ENCODE peak calls at places on chromosomes 3 and 15, in four cellular contexts. One of them, this sample, is unnamed.

GRCh38 chr3:168796339-168796738 is 700.6 kb upstream of the GOLIM4 start:
- DNase-seq in GM13977: no peak
- DNase-seq in Calu3: no peak
- DNase-seq in nucleus accumbens: no peak
- DNase-seq in this sample: no peak

GRCh38 chr3:171824824-171825221 is 14.5 kb upstream of the PLD1 start:
- DNase-seq in GM13977: no peak
- DNase-seq in Calu3: no peak
- DNase-seq in nucleus accumbens: no peak
- DNase-seq in this sample: peak; percentile 32

GRCh38 chr3:189635385-189635784 is 4.2 kb downstream of the TP63 start:
- DNase-seq in GM13977: no peak
- DNase-seq in Calu3: no peak
- DNase-seq in nucleus accumbens: no peak
- DNase-seq in this sample: no peak

GRCh38 chr3:126342211-126342610 is 15.0 kb downstream of the KLF15 start:
- DNase-seq in GM13977: no peak
- DNase-seq in Calu3: peak; percentile 0
- DNase-seq in nucleus accumbens: no peak
- DNase-seq in this sample: no peak

GRCh38 chr15:24318981-24319380 is 356.6 kb upstream of the NPAP1 start:
- DNase-seq in GM13977: no peak
- DNase-seq in Calu3: no peak
- DNase-seq in nucleus accumbens: no peak
- DNase-seq in this sample: no peak

GRCh38 chr3:183937601-183938286 is 53.1 kb upstream of the PARL start:
- DNase-seq in GM13977: no peak
- DNase-seq in Calu3: no peak
- DNase-seq in nucleus accumbens: no peak
- DNase-seq in this sample: peak; percentile 8

GRCh38 chr3:72465853-72466252 is 382.4 kb downstream of the SHQ1 start:
- DNase-seq in GM13977: no peak
- DNase-seq in Calu3: no peak
- DNase-seq in nucleus accumbens: no peak
- DNase-seq in this sample: no peak

GRCh38 chr3:140351466-140351865 is 326.4 kb upstream of the TRIM42 start:
- DNase-seq in GM13977: no peak
- DNase-seq in Calu3: no peak
- DNase-seq in nucleus accumbens: no peak
- DNase-seq in this sample: no peak

GRCh38 chr3:14574183-14574582 is 34.0 kb upstream of the GRIP2 start:
- DNase-seq in GM13977: no peak
- DNase-seq in Calu3: no peak
- DNase-seq in nucleus accumbens: no peak
- DNase-seq in this sample: no peak

GRCh38 chr15:66701422-66702034 is 508 bp upstream of the SMAD6 start:
- DNase-seq in GM13977: peak; percentile 61
- DNase-seq in Calu3: no peak
- DNase-seq in nucleus accumbens: no peak
- DNase-seq in this sample: peak; percentile 89

GRCh38 chr15:62844564-62845235 is 197.8 kb upstream of the TPM1 start:
- DNase-seq in GM13977: no peak
- DNase-seq in Calu3: no peak
- DNase-seq in nucleus accumbens: no peak
- DNase-seq in this sample: no peak

GRCh38 chr3:180059351-180059750 is 22.6 kb upstream of the PEX5L start:
- DNase-seq in GM13977: no peak
- DNase-seq in Calu3: no peak
- DNase-seq in nucleus accumbens: no peak
- DNase-seq in this sample: no peak

GRCh38 chr3:126518779-126519177 is 1.2 kb upstream of the UROC1 start:
- DNase-seq in GM13977: no peak
- DNase-seq in Calu3: no peak
- DNase-seq in nucleus accumbens: no peak
- DNase-seq in this sample: no peak

GRCh38 chr15:28992996-28993719 is 107.4 kb downstream of the APBA2 start:
- DNase-seq in GM13977: no peak
- DNase-seq in Calu3: no peak
- DNase-seq in nucleus accumbens: no peak
- DNase-seq in this sample: no peak

GRCh38 chr15:93050648-93051047 is 38.4 kb downstream of the RGMA start:
- DNase-seq in GM13977: no peak
- DNase-seq in Calu3: no peak
- DNase-seq in nucleus accumbens: no peak
- DNase-seq in this sample: no peak

GRCh38 chr3:143859465-143860203 is 11.4 kb upstream of the SLC9A9 start:
- DNase-seq in GM13977: no peak
- DNase-seq in Calu3: no peak
- DNase-seq in nucleus accumbens: no peak
- DNase-seq in this sample: no peak

GRCh38 chr3:195774917-195775316 is 36.8 kb downstream of the MUC4 start:
- DNase-seq in GM13977: no peak
- DNase-seq in Calu3: peak; percentile 57
- DNase-seq in nucleus accumbens: no peak
- DNase-seq in this sample: peak; percentile 61

GRCh38 chr3:139797724-139798343 is 120.1 kb upstream of the NMNAT3 start:
- DNase-seq in GM13977: peak; percentile 9
- DNase-seq in Calu3: peak; percentile 27
- DNase-seq in nucleus accumbens: no peak
- DNase-seq in this sample: peak; percentile 29

GRCh38 chr3:193240850-193241706 is at the start of gene PLAAT1:
- DNase-seq in GM13977: peak; percentile 84
- DNase-seq in Calu3: peak; percentile 90
- DNase-seq in nucleus accumbens: peak; percentile 45
- DNase-seq in this sample: peak; percentile 55

GRCh38 chr3:71102111-71103039 is 481.2 kb downstream of the FOXP1 start:
- DNase-seq in GM13977: no peak
- DNase-seq in Calu3: no peak
- DNase-seq in nucleus accumbens: no peak
- DNase-seq in this sample: peak; percentile 96

GRCh38 chr3:66302288-66302687 is 81.5 kb downstream of the SLC25A26 start:
- DNase-seq in GM13977: no peak
- DNase-seq in Calu3: no peak
- DNase-seq in nucleus accumbens: no peak
- DNase-seq in this sample: peak; percentile 15

GRCh38 chr3:29705906-29706507 is 425.1 kb downstream of the RBMS3 start:
- DNase-seq in GM13977: no peak
- DNase-seq in Calu3: no peak
- DNase-seq in nucleus accumbens: no peak
- DNase-seq in this sample: no peak

GRCh38 chr3:50138266-50139230 is 16.6 kb upstream of the SEMA3F start:
- DNase-seq in GM13977: no peak
- DNase-seq in Calu3: no peak
- DNase-seq in nucleus accumbens: no peak
- DNase-seq in this sample: peak; percentile 37

This sample was measured in GM23248.